ENCODE peak calls at places on chromosomes 11 and 22, in nine cellular contexts. N, M, O, A, Q, Z, U, D and G are unnamed samples.

GRCh38 chr22:39634530-39635399 is 64.2 kb downstream of the CACNA1I start:
- DNase-seq in N (peak), M (peak), O (no peak), A (peak), Q (no peak), Z (no peak), U (no peak), D (peak), G (peak)

GRCh38 chr11:8202428-8203160 is 33.8 kb upstream of the RIC3 start:
- DNase-seq in N (no peak), M (no peak), O (no peak), A (no peak), Q (no peak), Z (no peak), U (no peak), D (no peak), G (no peak)

GRCh38 chr11:62137276-62137861 is 13.6 kb downstream of the INCENP start:
- DNase-seq in N (no peak), M (no peak), O (no peak), A (no peak), Q (no peak), Z (no peak), U (peak), D (no peak), G (no peak)

GRCh38 chr11:112227002-112227401 is 774 bp downstream of the PTS start:
- DNase-seq in N (no peak), M (peak), O (no peak), A (peak), Q (no peak), Z (no peak), U (no peak), D (peak), G (peak)

GRCh38 chr11:58577441-58578135 is 1.3 kb upstream of the ZFP91 start:
- DNase-seq in N (peak), M (peak), O (peak), A (peak), Q (peak), Z (peak), U (peak), D (peak), G (peak)

GRCh38 chr22:24801906-24802504 is 4.0 kb upstream of the SGSM1 start:
- DNase-seq in N (no peak), M (no peak), O (no peak), A (no peak), Q (no peak), Z (no peak), U (no peak), D (no peak), G (no peak)

GRCh38 chr11:117217141-117217609 is 14.7 kb downstream of the PCSK7 start:
- DNase-seq in N (no peak), M (peak), O (no peak), A (peak), Q (peak), Z (no peak), U (no peak), D (no peak), G (no peak)

GRCh38 chr11:128663824-128664223 is 30.0 kb upstream of the FLI1 start:
- DNase-seq in N (no peak), M (no peak), O (no peak), A (no peak), Q (no peak), Z (no peak), U (no peak), D (no peak), G (no peak)

GRCh38 chr22:44634426-44635321 is 67.3 kb upstream of the PRR5 start:
- DNase-seq in N (no peak), M (no peak), O (no peak), A (no peak), Q (no peak), Z (no peak), U (no peak), D (no peak), G (no peak)

GRCh38 chr11:78920329-78920728 is 345.7 kb upstream of the NARS2 start:
- DNase-seq in N (no peak), M (no peak), O (no peak), A (no peak), Q (no peak), Z (no peak), U (no peak), D (no peak), G (no peak)

GRCh38 chr11:120061761-120062560 is 76.0 kb downstream of the TRIM29 start:
- DNase-seq in N (no peak), M (peak), O (peak), A (no peak), Q (no peak), Z (no peak), U (no peak), D (no peak), G (no peak)

GRCh38 chr11:124801636-124802312 is 1.6 kb upstream of the MSANTD2 start:
- DNase-seq in N (no peak), M (no peak), O (no peak), A (no peak), Q (no peak), Z (no peak), U (no peak), D (no peak), G (no peak)

GRCh38 chr22:45996241-45997076 is 19.5 kb upstream of the WNT7B start:
- DNase-seq in N (no peak), M (peak), O (no peak), A (peak), Q (peak), Z (no peak), U (peak), D (no peak), G (no peak)

GRCh38 chr22:21567456-21568206 is at the start of gene UBE2L3:
- DNase-seq in N (peak), M (peak), O (peak), A (peak), Q (peak), Z (peak), U (peak), D (peak), G (peak)

GRCh38 chr11:11577246-11577855 is 44.5 kb downstream of the GALNT18 start:
- DNase-seq in N (no peak), M (peak), O (no peak), A (peak), Q (no peak), Z (no peak), U (no peak), D (no peak), G (no peak)

GRCh38 chr11:120746836-120747609 is 235.5 kb downstream of the GRIK4 start:
- DNase-seq in N (no peak), M (no peak), O (peak), A (no peak), Q (no peak), Z (no peak), U (no peak), D (peak), G (peak)

GRCh38 chr11:60897496-60897895 is 8.9 kb downstream of the PRPF19 start:
- DNase-seq in N (no peak), M (no peak), O (no peak), A (no peak), Q (no peak), Z (no peak), U (no peak), D (no peak), G (no peak)

GRCh38 chr11:14422052-14422813 is 63.2 kb upstream of the RRAS2 start:
- DNase-seq in N (peak), M (peak), O (peak), A (peak), Q (peak), Z (no peak), U (peak), D (peak), G (peak)

GRCh38 chr11:27723685-27724084 is 23.4 kb upstream of the BDNF start:
- DNase-seq in N (no peak), M (no peak), O (no peak), A (no peak), Q (no peak), Z (no peak), U (no peak), D (no peak), G (no peak)

GRCh38 chr11:91081440-91082088 is 858.7 kb upstream of the CHORDC1 start:
- DNase-seq in N (no peak), M (peak), O (peak), A (peak), Q (peak), Z (no peak), U (no peak), D (peak), G (peak)

GRCh38 chr11:123135863-123136446 is 59.1 kb downstream of the CLMP start:
- DNase-seq in N (no peak), M (no peak), O (no peak), A (no peak), Q (no peak), Z (no peak), U (no peak), D (no peak), G (no peak)

GRCh38 chr22:46192210-46192993 is 42.1 kb downstream of the PPARA start:
- DNase-seq in N (no peak), M (no peak), O (no peak), A (no peak), Q (no peak), Z (no peak), U (no peak), D (no peak), G (no peak)

GRCh38 chr22:39176067-39176621 is 23.7 kb upstream of the CBX7 start:
- DNase-seq in N (peak), M (peak), O (no peak), A (peak), Q (peak), Z (no peak), U (no peak), D (no peak), G (peak)

GRCh38 chr22:17931400-17931825 is 92.9 kb downstream of the MICAL3 start:
- DNase-seq in N (peak), M (no peak), O (no peak), A (no peak), Q (peak), Z (no peak), U (no peak), D (no peak), G (no peak)

GRCh38 chr11:13140028-13140870 is 131.1 kb downstream of the RASSF10 start:
- DNase-seq in N (peak), M (peak), O (no peak), A (peak), Q (no peak), Z (no peak), U (peak), D (peak), G (no peak)

GRCh38 chr11:112478806-112479205 is 218.1 kb upstream of the PLET1 start:
- DNase-seq in N (no peak), M (no peak), O (no peak), A (no peak), Q (no peak), Z (no peak), U (no peak), D (no peak), G (no peak)

GRCh38 chr11:66484825-66485380 is 4.7 kb downstream of the DPP3 start:
- DNase-seq in N (no peak), M (no peak), O (no peak), A (no peak), Q (no peak), Z (no peak), U (no peak), D (no peak), G (no peak)

GRCh38 chr22:46351131-46351735 is 15.7 kb downstream of the TRMU start:
- DNase-seq in N (no peak), M (no peak), O (no peak), A (no peak), Q (no peak), Z (no peak), U (no peak), D (no peak), G (no peak)

GRCh38 chr22:23513705-23514104 is 66.4 kb downstream of the IGLL1 start:
- DNase-seq in N (no peak), M (no peak), O (no peak), A (no peak), Q (no peak), Z (no peak), U (no peak), D (no peak), G (no peak)

GRCh38 chr11:70040869-70041501 is 37.1 kb upstream of the ANO1 start:
- DNase-seq in N (peak), M (no peak), O (no peak), A (no peak), Q (no peak), Z (no peak), U (no peak), D (no peak), G (no peak)

GRCh38 chr11:120601566-120601965 is 90.0 kb downstream of the GRIK4 start:
- DNase-seq in N (no peak), M (peak), O (no peak), A (peak), Q (no peak), Z (no peak), U (no peak), D (no peak), G (no peak)

GRCh38 chr11:36306888-36307287 is 10.8 kb downstream of the PRR5L start:
- DNase-seq in N (no peak), M (peak), O (peak), A (no peak), Q (no peak), Z (no peak), U (no peak), D (no peak), G (no peak)

GRCh38 chr11:13141731-13142724 is 132.9 kb downstream of the RASSF10 start:
- DNase-seq in N (no peak), M (no peak), O (no peak), A (no peak), Q (peak), Z (no peak), U (no peak), D (no peak), G (no peak)

GRCh38 chr22:45537734-45538181 is 35.1 kb downstream of the FBLN1 start:
- DNase-seq in N (peak), M (peak), O (no peak), A (peak), Q (peak), Z (no peak), U (no peak), D (peak), G (peak)

GRCh38 chr11:61749607-61750217 is 2.7 kb upstream of the MYRF start:
- DNase-seq in N (no peak), M (peak), O (no peak), A (peak), Q (no peak), Z (no peak), U (no peak), D (no peak), G (no peak)

GRCh38 chr22:48429621-48430020 is 1398.1 kb downstream of the BRD1 start:
- DNase-seq in N (no peak), M (no peak), O (no peak), A (no peak), Q (no peak), Z (no peak), U (peak), D (no peak), G (no peak)

GRCh38 chr22:41512421-41513194 is 31.7 kb downstream of the POLR3H start:
- DNase-seq in N (no peak), M (peak), O (peak), A (peak), Q (no peak), Z (no peak), U (no peak), D (peak), G (peak)

GRCh38 chr11:61071880-61072279 is 30.4 kb upstream of the CD5 start:
- DNase-seq in N (no peak), M (no peak), O (no peak), A (no peak), Q (no peak), Z (no peak), U (no peak), D (peak), G (no peak)

DNA sequence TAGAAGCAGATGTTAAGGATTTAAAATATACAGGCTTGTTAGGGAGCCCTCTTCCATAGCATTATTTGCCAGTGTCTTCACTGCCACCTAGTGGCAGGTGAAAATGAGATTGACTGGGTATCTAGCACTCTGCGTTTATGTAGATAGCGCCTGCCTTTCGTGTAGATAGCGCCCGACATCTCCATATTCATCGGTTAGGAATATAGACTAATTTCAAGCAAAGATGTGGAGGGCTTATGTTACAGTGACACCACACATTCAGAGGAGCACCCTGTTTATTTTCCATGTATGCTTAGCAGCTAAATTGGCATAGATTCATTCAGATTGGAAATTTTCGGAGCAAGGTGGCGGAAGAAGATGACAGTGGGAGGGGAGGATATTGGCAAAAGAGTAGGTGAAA is 72.0 kb downstream of the SLC5A12 start:
- DNase-seq in N (peak), M (peak), O (peak), A (peak), Q (no peak), Z (no peak), U (no peak), D (peak), G (peak)
- TF ChIP-seq CTCF in N (no peak), M (peak), O (peak), A (peak), Q (peak), Z (peak), U (peak), D (peak), G (peak)

GRCh38 chr22:30197389-30197788 is 49.2 kb downstream of the LIF start:
- DNase-seq in N (no peak), M (no peak), O (no peak), A (no peak), Q (no peak), Z (no peak), U (no peak), D (no peak), G (no peak)
- H3K27ac ChIP-seq in N (no peak), M (peak), O (no peak), A (peak), Q (peak), Z (no peak), U (peak), D (peak), G (peak)

GRCh38 chr22:28442264-28442950 is 237.2 kb downstream of the TTC28 start:
- DNase-seq in N (peak), M (peak), O (no peak), A (peak), Q (peak), Z (peak), U (peak), D (peak), G (peak)
- TF ChIP-seq CTCF in N (no peak), M (peak), O (no peak), A (peak), Q (peak), Z (peak), U (peak), D (peak), G (peak)

DNA sequence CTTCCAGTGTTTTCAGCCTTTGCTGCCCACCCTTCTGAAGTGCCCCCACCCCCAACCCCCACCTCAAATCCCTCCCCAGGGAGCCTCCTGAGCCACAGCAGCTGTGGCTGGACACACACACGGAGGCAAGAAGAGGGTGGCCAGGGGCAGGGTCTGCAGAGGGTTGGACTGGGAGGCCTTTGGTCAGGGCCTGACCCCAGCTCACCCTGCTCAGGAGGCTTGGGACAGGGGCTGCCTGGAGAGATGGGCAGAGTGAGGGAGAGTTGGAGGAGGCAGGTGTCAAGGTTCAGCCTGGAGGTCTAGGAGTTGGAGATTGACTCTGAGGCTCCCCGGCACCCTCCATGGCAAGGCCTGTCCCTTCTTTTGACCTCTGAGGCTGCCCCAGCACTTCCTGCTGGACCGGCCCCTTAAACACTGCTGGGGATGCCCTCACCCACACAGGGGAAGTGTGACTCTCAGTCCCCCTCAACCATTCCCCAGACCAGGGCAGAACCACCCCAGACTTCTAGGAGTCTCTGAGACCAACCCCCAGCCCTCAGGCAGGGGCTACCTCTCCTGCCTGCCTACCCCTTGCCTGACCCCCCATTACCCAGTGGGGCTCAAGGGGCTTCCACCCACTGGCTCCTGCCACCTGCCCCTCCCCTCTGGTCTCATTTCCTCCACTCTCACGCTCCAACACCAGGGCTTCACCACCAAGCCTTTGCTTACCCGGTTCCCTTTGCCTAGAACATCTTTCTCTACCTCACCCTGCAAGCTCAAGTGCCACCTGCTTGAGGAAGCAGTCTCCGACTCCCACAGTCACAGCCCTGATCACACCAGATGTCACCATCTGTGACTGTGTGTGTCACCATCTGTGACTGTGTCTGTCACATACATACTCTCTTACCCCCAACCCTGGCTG is 8.6 kb downstream of the ARAP1 start:
- DNase-seq in N (no peak), M (no peak), O (peak), A (no peak), Q (no peak), Z (no peak), U (peak), D (no peak), G (no peak)
- H3K27ac ChIP-seq in N (no peak), M (no peak), O (peak), A (no peak), Q (no peak), Z (peak), U (no peak), D (no peak), G (peak)

GRCh38 chr11:2837096-2837601 is 48.4 kb downstream of the CDKN1C start:
- DNase-seq in N (peak), M (no peak), O (peak), A (peak), Q (peak), Z (no peak), U (no peak), D (no peak), G (peak)
- TF ChIP-seq CTCF in N (no peak), M (no peak), O (peak), A (peak), Q (peak), Z (no peak), U (no peak), D (peak), G (no peak)

GRCh38 chr11:20194470-20194869 is 34.2 kb upstream of the DBX1 start:
- DNase-seq in N (no peak), M (no peak), O (no peak), A (no peak), Q (no peak), Z (no peak), U (no peak), D (no peak), G (no peak)
- H3K27ac ChIP-seq in N (no peak), M (no peak), O (no peak), A (no peak), Q (no peak), Z (no peak), U (no peak), D (no peak), G (no peak)

DNA sequence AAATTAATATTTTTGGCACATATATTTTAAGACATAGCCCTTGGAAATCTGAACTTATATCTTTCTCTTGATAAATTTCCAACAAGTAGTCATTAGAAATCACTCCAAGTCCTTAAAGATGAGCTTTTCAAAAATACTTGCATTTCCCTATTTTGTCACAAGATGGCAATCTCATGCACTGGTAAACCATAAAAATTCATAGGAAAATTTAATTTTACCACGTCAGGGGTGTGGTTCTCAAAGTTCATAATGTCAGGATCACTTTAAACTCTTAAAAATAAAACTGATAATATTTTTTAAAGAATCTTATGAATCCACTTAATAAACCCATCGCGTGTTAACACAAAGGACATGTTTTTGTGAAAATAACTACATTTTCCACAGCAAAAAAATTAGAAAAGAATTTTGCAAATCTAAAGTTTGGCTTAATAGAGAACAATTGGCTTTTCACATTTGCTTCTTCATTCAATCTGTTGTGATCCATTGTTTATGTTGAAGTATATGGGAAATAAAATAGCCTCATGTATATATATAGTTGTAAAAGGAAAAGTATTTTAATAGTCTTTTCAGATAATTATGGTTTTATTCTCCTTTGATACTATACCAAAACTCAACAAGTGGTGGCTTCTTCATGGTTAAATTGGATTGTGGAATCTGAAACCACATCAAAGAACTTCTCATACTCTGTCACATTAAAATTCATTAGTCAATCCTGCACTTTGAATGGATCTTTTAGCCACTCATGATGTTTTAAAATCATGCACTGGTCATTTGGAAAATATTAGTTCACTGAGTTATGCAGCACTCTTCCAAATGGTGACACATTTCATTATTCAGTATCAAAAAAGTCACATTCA is 169.1 kb downstream of the CADM1 start:
- DNase-seq in N (no peak), M (peak), O (no peak), A (no peak), Q (no peak), Z (no peak), U (no peak), D (peak), G (peak)
- TF ChIP-seq CTCF in N (no peak), M (peak), O (peak), A (peak), Q (peak), Z (peak), U (peak), D (peak), G (peak)